ENCODE peak calls at places on chromosome 22, in eight cellular contexts. Q, W, Z, L, D, E, B and M are unnamed samples.

GRCh38 chr22:37427128-37427710 is at the start of gene ELFN2:
- DNase-seq in D (no peak), Q (peak), L (peak), Z (peak), E (no peak), W (no peak), B (no peak), M (no peak)

GRCh38 chr22:30486661-30487115 is 14.9 kb upstream of the SEC14L3 start:
- DNase-seq in Z (no peak), E (no peak), W (no peak), Q (no peak), L (no peak), B (no peak), D (no peak), M (no peak)

GRCh38 chr22:35496768-35497312 is 43.8 kb upstream of the RASD2 start:
- DNase-seq in Q (no peak), L (no peak), B (no peak), W (no peak), E (no peak), Z (no peak), D (no peak), M (no peak)

GRCh38 chr22:37229805-37230672 is 14.0 kb downstream of the RAC2 start:
- DNase-seq in Z (no peak), B (peak), E (peak), L (no peak), W (no peak), D (peak), Q (peak), M (peak)

GRCh38 chr22:37566329-37566837 is 6.1 kb downstream of the CDC42EP1 start:
- DNase-seq in B (peak), Q (no peak), D (no peak), W (no peak), E (no peak), L (no peak), Z (no peak), M (peak)

GRCh38 chr22:35966314-35967045 is 62.1 kb downstream of the RBFOX2 start:
- DNase-seq in B (no peak), D (no peak), Z (no peak), W (no peak), L (no peak), Q (peak), E (no peak), M (no peak)

GRCh38 chr22:24703101-24703500 is 71.4 kb downstream of the PIWIL3 start:
- DNase-seq in D (peak), E (no peak), Z (no peak), Q (peak), L (no peak), W (no peak), B (no peak), M (no peak)

GRCh38 chr22:49176956-49177355 is 650.7 kb downstream of the BRD1 start:
- DNase-seq in D (no peak), Q (no peak), E (no peak), B (no peak), W (no peak), Z (no peak), L (no peak), M (no peak)

GRCh38 chr22:43848366-43849171 is 13.7 kb downstream of the SULT4A1 start:
- DNase-seq in Q (peak), E (no peak), Z (no peak), D (peak), W (no peak), L (no peak), B (no peak), M (no peak)

GRCh38 chr22:20479612-20480196 is 15.9 kb downstream of the KLHL22 start:
- DNase-seq in Z (no peak), B (no peak), L (no peak), D (no peak), W (no peak), Q (no peak), E (no peak), M (no peak)

GRCh38 chr22:25064894-25065560 is 112.5 kb downstream of the KIAA1671 start:
- DNase-seq in Q (no peak), W (no peak), E (no peak), L (peak), B (no peak), D (no peak), Z (no peak), M (no peak)

DNA sequence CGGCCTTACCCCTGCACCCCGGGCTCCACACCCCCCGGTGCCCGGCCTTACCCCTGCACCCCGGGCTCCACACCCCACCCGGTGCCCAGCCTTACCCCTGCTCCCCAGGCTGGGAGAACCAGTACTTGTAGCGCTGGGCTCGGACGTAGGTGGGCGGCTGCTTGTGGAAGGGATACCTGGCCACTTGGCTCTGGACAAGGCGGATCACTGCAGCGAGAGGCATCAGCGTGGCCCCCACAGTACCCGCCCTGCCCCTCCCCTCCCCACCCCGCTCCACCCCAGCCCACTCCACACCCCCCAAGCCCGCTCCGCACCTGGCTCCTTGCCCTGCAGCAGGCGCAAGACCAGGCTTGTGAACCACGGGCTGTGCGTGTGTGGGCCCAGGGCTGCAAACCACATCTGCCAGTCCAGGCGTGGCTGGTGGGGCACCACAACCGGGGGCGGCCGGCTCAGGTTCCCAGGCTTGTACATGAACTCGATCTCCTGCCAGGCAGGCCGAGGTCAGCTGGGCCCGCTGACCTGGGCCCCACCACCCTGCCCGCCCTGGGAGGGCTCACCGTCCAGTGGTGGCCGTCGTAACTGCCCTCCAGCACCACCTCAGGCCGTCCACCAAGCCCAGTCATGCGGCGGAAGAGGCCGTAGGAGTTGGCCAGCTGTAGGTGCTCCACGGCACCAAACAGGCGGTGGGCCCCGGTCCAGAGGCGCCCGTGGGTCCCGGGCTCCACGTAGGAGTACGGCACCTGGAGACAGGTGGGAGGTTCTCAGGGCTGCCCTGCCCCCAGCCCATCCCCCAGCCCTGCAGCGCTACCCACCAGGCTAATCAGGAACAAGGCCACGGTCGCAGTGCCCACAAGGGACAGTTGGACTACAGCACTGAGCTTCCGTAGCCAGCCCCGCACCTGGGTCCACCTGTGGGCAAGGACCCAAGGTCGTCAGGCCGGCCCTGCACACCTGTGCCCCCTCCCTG is 3.0 kb downstream of the LMF2 start:
- DNase-seq in Q (no peak), E (no peak), D (no peak), B (no peak), W (no peak), Z (no peak), L (no peak), M (no peak)
- TF ChIP-seq CTCF in Q (no peak), E (no peak), D (no peak), B (no peak), W (no peak), Z (no peak), L (no peak), M (no peak)

GRCh38 chr22:31681625-31682345 is 19.8 kb upstream of the PISD start:
- DNase-seq in E (peak), B (no peak), W (no peak), Q (peak), Z (no peak), L (no peak), D (no peak), M (no peak)

GRCh38 chr22:31676700-31677099 is 14.7 kb upstream of the PISD start:
- DNase-seq in E (peak), W (peak), L (peak), Z (peak), Q (peak), B (peak), D (peak), M (peak)

GRCh38 chr22:31682751-31683150 is 20.7 kb upstream of the PISD start:
- DNase-seq in Z (no peak), E (no peak), Q (no peak), B (no peak), W (no peak), D (no peak), L (no peak), M (no peak)

GRCh38 chr22:31680764-31681624 is 19.0 kb upstream of the PISD start:
- DNase-seq in D (no peak), W (no peak), B (no peak), E (peak), Z (no peak), L (no peak), Q (peak), M (no peak)

GRCh38 chr22:31678748-31679147 is 16.7 kb upstream of the PISD start:
- DNase-seq in Q (no peak), L (no peak), W (no peak), Z (no peak), B (no peak), E (no peak), D (no peak), M (no peak)
- TF ChIP-seq CTCF in Q (no peak), L (no peak), W (no peak), Z (no peak), B (no peak), E (no peak), D (no peak), M (no peak)

DNA sequence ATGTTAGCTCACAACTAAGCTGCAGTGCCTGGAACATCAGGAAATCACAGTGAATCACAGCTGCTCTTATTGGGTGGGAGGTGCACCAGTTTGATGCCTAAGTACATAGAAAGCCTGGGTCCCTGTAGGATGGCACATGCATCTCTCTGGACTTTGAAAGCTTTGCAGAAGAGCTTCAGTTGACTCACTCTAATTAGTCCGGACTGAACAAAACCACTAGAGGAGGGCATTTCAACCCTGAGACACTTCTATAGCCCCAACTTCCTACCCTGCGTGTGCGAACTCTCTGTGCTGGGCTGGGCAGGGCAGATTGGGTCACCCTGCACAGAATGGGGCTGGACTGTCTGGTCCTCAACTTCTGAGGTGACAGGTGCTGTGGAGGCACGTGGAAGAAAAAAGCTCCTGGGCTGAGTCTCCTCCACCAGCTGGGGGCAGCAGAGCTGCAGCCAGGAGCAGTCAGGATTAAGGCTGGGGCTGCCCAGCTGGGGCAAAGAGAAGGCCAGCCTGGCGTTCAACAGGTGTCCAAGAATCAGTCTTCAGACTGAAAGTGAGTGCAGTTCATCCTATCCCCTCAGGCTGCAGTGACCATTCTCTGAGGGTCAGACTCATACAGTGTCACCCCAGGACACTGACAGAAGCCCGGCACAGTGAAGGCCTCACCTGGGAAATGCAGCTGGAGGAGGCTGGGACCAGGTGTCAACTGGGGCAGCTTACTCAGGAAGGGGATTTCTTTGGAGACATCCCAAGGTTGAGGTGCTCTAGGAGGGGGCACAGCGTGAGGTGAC is 22.1 kb downstream of the GGTLC2 start:
- DNase-seq in W (no peak), E (peak), Z (no peak), Q (no peak), B (no peak), L (no peak), D (peak), M (peak)
- TF ChIP-seq CTCF in W (peak), E (peak), Z (no peak), Q (peak), B (no peak), L (no peak), D (peak), M (peak)

DNA sequence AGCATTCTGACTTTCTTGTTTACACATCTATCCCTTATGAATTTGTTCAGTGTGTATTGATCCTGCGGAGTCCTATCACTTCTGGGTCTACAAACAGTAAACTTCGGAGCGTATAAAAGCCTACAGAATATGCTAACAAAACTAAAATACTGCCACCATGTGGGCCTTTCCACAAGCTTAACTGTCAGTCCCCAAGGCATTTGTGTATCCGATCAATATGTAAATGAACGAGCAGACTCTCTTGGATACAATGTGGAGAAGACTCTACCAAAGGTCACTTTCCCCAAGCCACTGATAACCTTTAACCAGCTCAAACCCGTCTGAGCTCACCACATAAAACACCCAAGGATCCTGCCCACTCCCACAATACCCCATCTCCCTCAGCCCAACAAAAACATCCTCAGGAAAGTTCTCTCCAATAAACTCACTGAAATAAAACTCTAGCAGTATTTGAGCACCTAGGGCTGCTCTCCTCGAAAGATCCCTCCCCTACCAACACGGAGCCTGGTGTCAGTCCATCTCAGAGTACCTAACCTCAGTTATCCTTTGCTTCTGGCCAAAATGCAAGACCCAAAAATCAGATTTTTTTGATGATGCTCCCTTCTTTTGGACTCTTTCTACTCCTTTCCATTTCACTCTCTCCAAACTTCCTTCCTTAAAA is 17.8 kb downstream of the ADA2 start:
- DNase-seq in E (no peak), Z (no peak), D (no peak), B (no peak), L (no peak), Q (peak), W (no peak), M (no peak)
- TF ChIP-seq CTCF in E (peak), Z (no peak), D (no peak), B (peak), L (peak), Q (peak), W (peak), M (no peak)

GRCh38 chr22:42816339-42816738 is 40.7 kb downstream of the ARFGAP3 start:
- DNase-seq in E (no peak), D (no peak), Z (no peak), B (no peak), L (no peak), Q (no peak), W (no peak), M (no peak)

GRCh38 chr22:42817556-42817955 is 39.5 kb downstream of the ARFGAP3 start:
- DNase-seq in E (no peak), Z (no peak), D (no peak), Q (no peak), L (no peak), B (no peak), W (no peak), M (no peak)

GRCh38 chr22:42821386-42821785 is 35.7 kb downstream of the ARFGAP3 start:
- DNase-seq in Q (no peak), L (no peak), Z (no peak), E (no peak), W (no peak), B (no peak), D (no peak), M (no peak)

GRCh38 chr22:42819412-42820069 is 37.5 kb downstream of the ARFGAP3 start:
- DNase-seq in B (no peak), Z (no peak), Q (no peak), E (no peak), D (no peak), L (no peak), W (no peak), M (no peak)

GRCh38 chr22:42820075-42820763 is 36.9 kb downstream of the ARFGAP3 start:
- DNase-seq in E (peak), Q (peak), B (no peak), Z (peak), L (no peak), D (no peak), W (no peak), M (no peak)
- TF ChIP-seq CTCF in E (peak), Q (peak), B (peak), Z (no peak), L (peak), D (peak), W (peak), M (peak)

GRCh38 chr22:39225591-39225990 is 19.2 kb downstream of the PDGFB start:
- DNase-seq in E (no peak), W (no peak), D (no peak), Z (no peak), L (no peak), Q (no peak), B (no peak), M (no peak)
- TF ChIP-seq CTCF in E (no peak), W (no peak), D (no peak), Z (no peak), L (no peak), Q (no peak), B (no peak), M (no peak)

DNA sequence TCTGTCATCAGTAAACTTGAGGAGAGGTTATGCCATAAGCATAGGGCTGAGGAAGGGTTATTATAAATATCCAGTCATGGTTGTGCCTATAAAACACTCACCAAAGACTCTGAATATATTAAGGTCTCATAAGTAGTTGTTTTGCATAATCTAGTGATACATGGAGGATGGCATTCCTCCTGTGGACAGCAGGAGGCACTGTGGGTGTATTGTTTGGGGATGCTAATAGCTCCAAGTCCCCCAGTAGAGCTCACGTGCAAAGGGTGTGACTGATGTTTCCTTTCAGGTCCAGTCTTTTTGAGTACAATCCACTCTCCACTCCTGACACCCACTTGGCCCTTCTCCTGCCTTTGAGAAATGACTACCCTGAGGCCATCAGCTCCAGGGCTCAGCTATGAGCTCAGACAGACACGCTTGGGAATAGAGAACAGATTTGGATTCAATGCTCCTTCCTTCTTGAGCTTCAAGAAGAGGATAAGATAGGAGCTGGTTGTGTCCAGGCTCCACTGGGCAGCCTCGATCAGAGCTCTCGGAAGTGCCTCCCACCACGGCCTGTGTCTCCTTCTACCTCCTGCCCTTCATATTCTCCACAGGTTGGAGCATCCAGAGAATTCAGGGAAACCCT is 85.2 kb upstream of the IGLL5 start:
- DNase-seq in L (no peak), W (no peak), E (no peak), B (peak), Z (no peak), Q (no peak), D (no peak), M (no peak)
- TF ChIP-seq CTCF in L (no peak), W (peak), E (no peak), B (peak), Z (no peak), Q (peak), D (no peak), M (peak)

GRCh38 chr22:47618180-47618579 is 855.7 kb downstream of the TBC1D22A start:
- DNase-seq in E (no peak), D (peak), L (no peak), Q (no peak), Z (no peak), W (no peak), B (no peak), M (no peak)

GRCh38 chr22:47615051-47615450 is 852.6 kb downstream of the TBC1D22A start:
- DNase-seq in L (no peak), Z (no peak), B (no peak), Q (no peak), D (peak), E (no peak), W (no peak), M (no peak)

GRCh38 chr22:47618611-47619010 is 856.2 kb downstream of the TBC1D22A start:
- DNase-seq in E (no peak), Q (no peak), B (no peak), L (no peak), W (no peak), D (peak), Z (no peak), M (no peak)

GRCh38 chr22:47616396-47617020 is 854.1 kb downstream of the TBC1D22A start:
- DNase-seq in E (no peak), Q (no peak), Z (no peak), L (no peak), D (peak), B (no peak), W (no peak), M (no peak)

DNA sequence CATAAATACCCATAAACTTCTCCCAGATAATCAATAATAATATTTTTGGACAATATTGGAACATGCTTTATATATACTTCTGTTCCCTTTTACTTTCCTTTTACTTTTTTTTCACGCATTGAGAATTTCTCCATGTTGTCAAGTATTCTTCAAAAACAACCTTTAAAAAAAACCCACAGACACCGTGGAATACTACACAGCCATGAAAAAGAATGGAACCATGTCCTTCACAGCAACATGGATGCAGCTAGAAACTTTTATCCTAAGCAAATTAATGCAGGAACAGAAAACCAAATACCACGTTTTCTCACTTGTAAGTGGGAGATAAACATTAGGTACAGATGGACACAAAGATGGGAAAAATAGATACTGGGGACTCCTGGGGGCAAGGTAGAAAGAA is 854.7 kb downstream of the TBC1D22A start:
- DNase-seq in D (no peak), W (no peak), E (no peak), Q (no peak), B (no peak), Z (no peak), L (no peak), M (no peak)
- TF ChIP-seq CTCF in D (no peak), W (no peak), E (no peak), Q (no peak), B (no peak), Z (no peak), L (no peak), M (no peak)